ENCODE peak calls at places on chromosomes 3 and 15, in six cellular contexts. N is pancreas; U is neural progenitor cell; L is CD4-positive, alpha-beta T cell; S is stomach; V is suprapubic skin. G is an unnamed sample.

GRCh38 chr15:57607570-57608000 is 15.9 kb downstream of the MYZAP start:
- DNase-seq in N (peak), V (peak), U (no peak), S (peak), L (no peak), G (peak)

GRCh38 chr3:114447545-114447944 is 153.7 kb downstream of the TIGIT start:
- DNase-seq in U (no peak), S (no peak), N (no peak), V (no peak), L (no peak), G (no peak)

GRCh38 chr15:57735891-57736290 is 29.4 kb downstream of the POLR2M start:
- DNase-seq in V (no peak), N (no peak), L (no peak), U (no peak), S (no peak), G (no peak)

GRCh38 chr3:194548346-194549321 is 61.8 kb upstream of the ATP13A3 start:
- DNase-seq in V (no peak), U (no peak), L (no peak), N (no peak), S (no peak), G (no peak)

GRCh38 chr15:81859737-81860516 is 185.9 kb downstream of the MEX3B start:
- DNase-seq in U (no peak), N (peak), V (no peak), S (no peak), L (no peak), G (no peak)

GRCh38 chr3:184788751-184789150 is 23.2 kb upstream of the VPS8 start:
- DNase-seq in S (no peak), U (no peak), L (no peak), V (no peak), N (no peak), G (no peak)

GRCh38 chr15:31347067-31347975 is 20.7 kb downstream of the KLF13 start:
- DNase-seq in U (no peak), V (no peak), L (peak), N (no peak), S (no peak), G (no peak)

GRCh38 chr3:89964347-89964746 is 856.9 kb downstream of the EPHA3 start:
- DNase-seq in L (no peak), V (no peak), S (no peak), N (no peak), U (no peak), G (no peak)

GRCh38 chr15:32818758-32819405 is 101.1 kb downstream of the GREM1 start:
- DNase-seq in U (peak), N (no peak), S (no peak), V (no peak), L (no peak), G (no peak)

GRCh38 chr3:30864158-30864557 is 30.3 kb downstream of the GADL1 start:
- DNase-seq in L (no peak), U (no peak), V (no peak), N (no peak), S (no peak), G (no peak)

GRCh38 chr3:188797045-188797444 is 374.7 kb upstream of the TPRG1 start:
- DNase-seq in V (no peak), L (no peak), N (no peak), U (no peak), S (no peak), G (no peak)

GRCh38 chr15:38187646-38188313 is 64.9 kb upstream of the SPRED1 start:
- DNase-seq in N (no peak), S (no peak), U (no peak), V (no peak), L (no peak), G (no peak)

GRCh38 chr15:85024509-85025336 is 43.1 kb downstream of the PDE8A start:
- DNase-seq in L (no peak), U (no peak), V (no peak), N (no peak), S (no peak), G (no peak)

GRCh38 chr15:58201536-58201935 is 63.4 kb downstream of the AQP9 start:
- DNase-seq in S (no peak), L (no peak), N (no peak), U (no peak), V (no peak), G (no peak)

GRCh38 chr15:92343869-92344643 is 49.6 kb upstream of the ST8SIA2 start:
- DNase-seq in U (peak), S (no peak), L (no peak), V (no peak), N (no peak), G (no peak)

GRCh38 chr3:10744098-10744465 is 71.9 kb upstream of the SLC6A11 start:
- DNase-seq in V (no peak), N (no peak), S (no peak), U (peak), L (no peak), G (no peak)

GRCh38 chr3:84074767-84075166 is 884.0 kb upstream of the CADM2 start:
- DNase-seq in S (no peak), V (no peak), L (no peak), U (no peak), N (no peak), G (no peak)

GRCh38 chr15:46442196-46442595 is 807.4 kb downstream of the SQOR start:
- DNase-seq in S (no peak), V (no peak), U (no peak), N (no peak), L (no peak), G (no peak)

GRCh38 chr3:189967254-189967865 is 153.3 kb downstream of the P3H2 start:
- DNase-seq in N (no peak), V (no peak), U (peak), L (no peak), S (no peak), G (no peak)

GRCh38 chr3:179336345-179336929 is 11.1 kb upstream of the MFN1 start:
- DNase-seq in U (no peak), V (no peak), N (no peak), L (no peak), S (no peak), G (no peak)

GRCh38 chr3:156024904-156025303 is 95.5 kb upstream of the KCNAB1 start:
- DNase-seq in L (no peak), N (no peak), U (peak), V (no peak), S (no peak), G (no peak)

GRCh38 chr3:24510030-24510648 is 15.5 kb upstream of the THRB start:
- DNase-seq in S (no peak), L (no peak), N (no peak), V (no peak), U (no peak), G (no peak)

GRCh38 chr3:24505678-24506560 is 11.3 kb upstream of the THRB start:
- DNase-seq in N (no peak), V (no peak), U (no peak), L (no peak), S (no peak), G (no peak)

GRCh38 chr3:24508423-24508839 is 13.8 kb upstream of the THRB start:
- DNase-seq in U (no peak), S (no peak), L (no peak), V (no peak), N (no peak), G (no peak)

GRCh38 chr3:24506966-24507775 is 12.5 kb upstream of the THRB start:
- DNase-seq in S (no peak), L (no peak), N (no peak), V (no peak), U (no peak), G (no peak)

DNA sequence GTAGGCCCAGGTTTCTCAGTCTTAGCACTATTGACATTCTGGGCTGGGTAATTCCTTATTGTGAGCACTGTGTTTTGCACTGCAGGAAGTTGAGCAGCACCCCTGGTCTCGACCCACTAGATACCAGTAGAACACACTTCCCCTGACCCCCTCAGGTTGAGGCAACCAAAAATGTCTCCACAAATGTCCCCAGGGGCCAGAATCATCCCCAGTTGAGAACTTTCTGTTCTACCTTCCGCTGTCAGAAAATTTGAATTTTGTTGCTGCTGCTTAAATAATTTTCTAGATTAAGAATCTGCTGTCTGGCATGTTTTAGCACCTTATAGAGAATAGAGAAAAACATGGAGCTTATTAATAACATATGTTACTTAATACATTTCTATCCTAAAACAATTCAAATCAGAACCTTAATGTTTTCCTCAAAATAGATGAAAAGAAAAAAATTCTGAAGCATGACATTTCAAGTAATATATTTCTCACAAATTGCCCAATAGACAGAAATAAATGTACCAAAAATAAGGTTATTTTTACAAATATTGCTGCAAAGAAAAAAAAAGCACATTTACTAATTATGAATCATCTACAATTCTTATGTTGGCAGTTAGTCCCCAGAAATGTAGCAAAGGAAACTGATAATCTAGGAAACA is 13.2 kb upstream of the THRB start:
- DNase-seq in N (no peak), V (no peak), U (no peak), S (no peak), L (no peak), G (no peak)
- H3K27ac ChIP-seq in N (no peak), V (peak), U (no peak), S (peak), L (no peak), G (no peak)

DNA sequence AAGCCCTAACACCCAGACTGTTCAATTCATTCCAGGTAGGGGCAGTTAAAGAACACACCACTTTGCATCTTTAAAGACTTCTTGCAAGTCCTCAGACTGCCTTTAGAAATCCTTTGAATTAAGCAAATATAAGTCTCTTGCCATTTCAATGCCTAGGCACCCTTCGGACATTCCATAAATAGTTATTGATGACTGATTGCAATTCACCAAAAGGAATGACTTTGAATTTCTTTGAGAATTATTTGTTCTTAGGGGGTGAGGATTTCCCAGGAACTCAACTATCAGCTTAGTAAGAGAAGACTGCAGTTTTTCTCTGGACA is 477 bp upstream of the MYEF2 start:
- DNase-seq in L (no peak), N (no peak), U (no peak), V (no peak), S (no peak), G (no peak)
- H3K27ac ChIP-seq in L (no peak), N (no peak), U (no peak), V (no peak), S (no peak), G (no peak)

DNA sequence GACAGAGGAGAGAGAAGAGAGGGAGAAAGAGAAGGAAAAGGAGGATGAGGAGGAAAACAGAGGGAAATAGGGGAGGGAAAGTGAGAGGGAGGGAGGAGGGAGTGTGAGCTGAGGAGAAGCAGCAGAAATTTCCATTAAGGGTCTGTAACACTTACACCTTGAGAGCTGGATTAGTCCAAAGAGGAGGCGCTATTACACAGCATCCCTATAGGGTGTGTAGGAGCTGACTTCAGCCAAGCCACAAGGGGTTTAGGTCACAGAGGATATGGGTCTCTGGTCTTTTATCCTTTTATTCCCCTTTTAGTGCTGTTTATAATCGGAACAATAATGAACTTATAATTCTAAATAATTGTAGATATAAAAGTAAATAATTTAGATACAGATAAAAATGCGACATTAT is 230.4 kb downstream of the GABRG3 start:
- DNase-seq in L (no peak), U (peak), N (no peak), S (no peak), V (no peak), G (no peak)
- H3K27ac ChIP-seq in L (no peak), U (no peak), N (no peak), S (no peak), V (no peak), G (no peak)

GRCh38 chr3:149473314-149473990 is 1.0 kb upstream of the TM4SF4 start:
- DNase-seq in U (no peak), N (peak), S (peak), L (no peak), V (peak), G (peak)
- H3K27ac ChIP-seq in U (no peak), N (peak), S (peak), L (no peak), V (peak), G (no peak)

DNA sequence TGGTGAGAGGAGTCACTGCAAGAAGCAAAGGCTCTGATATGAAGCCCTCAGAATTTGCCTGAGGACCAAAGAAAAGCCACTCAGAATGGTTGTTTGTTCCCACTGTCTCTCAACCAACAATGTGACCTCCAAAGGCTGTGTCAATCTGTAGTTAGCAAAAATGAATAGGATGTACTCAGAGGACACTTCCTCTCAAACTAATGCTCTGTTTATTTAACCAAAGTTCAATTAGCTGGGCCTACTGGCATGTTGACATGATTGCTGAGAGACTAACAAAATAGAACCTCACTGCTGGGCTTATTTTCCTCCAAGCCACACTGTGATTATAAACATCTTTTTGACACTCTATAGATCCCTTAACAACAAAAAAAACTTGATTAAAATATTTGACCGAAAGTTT is 522.5 kb downstream of the OCA2 start:
- DNase-seq in U (no peak), S (no peak), L (no peak), N (no peak), V (no peak), G (no peak)
- H3K27ac ChIP-seq in U (no peak), S (no peak), L (no peak), N (no peak), V (no peak), G (no peak)

DNA sequence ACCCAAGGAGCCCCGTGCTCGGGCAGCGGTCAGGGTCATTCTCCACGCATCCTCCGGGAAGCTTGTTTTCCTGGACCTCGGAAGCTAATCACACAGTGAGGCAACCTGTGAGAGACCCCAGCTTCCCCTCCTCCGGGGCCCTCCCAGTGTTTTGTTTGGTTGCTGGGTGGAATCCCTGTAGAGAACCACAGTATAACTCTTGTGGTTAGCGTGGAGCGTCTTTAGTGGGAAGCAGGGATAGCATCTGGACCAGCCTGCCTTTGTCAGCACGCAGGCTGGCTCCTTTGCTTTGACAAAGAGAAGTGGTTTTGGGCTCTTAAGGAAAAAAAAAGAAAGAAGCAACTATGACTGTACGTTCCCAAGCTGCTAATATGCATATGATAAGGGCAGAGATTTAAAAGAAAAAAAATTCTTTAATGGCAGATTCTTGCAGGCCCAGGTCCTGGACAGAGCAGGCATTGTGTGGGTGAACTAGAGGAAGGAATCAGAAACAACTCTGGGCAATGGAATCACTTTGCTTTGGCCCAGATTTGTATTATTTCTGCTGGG is 340.8 kb upstream of the CTDSPL start:
- DNase-seq in N (no peak), V (no peak), L (no peak), S (no peak), U (no peak), G (no peak)
- H3K27ac ChIP-seq in N (no peak), V (no peak), L (no peak), S (no peak), U (no peak), G (no peak)

GRCh38 chr15:77483426-77483825 is 62.7 kb downstream of the HMG20A start:
- DNase-seq in S (no peak), V (no peak), U (no peak), L (no peak), N (no peak), G (no peak)
- H3K27ac ChIP-seq in S (no peak), V (no peak), U (peak), L (no peak), N (no peak), G (peak)

G was measured in lung.